ENCODE peak calls at places on chromosomes 13 and 19, in seven cellular contexts. One of them, this sample, is unnamed.

GRCh38 chr19:8575467-8575997 is 1.7 kb downstream of the MYO1F start:
- DNase-seq in astrocyte: peak; percentile 65
- DNase-seq in mesendoderm: peak; percentile 92
- DNase-seq in H9: peak; percentile 69
- DNase-seq in mesenchymal stem cell: no peak
- DNase-seq in SK-N-SH: no peak
- DNase-seq in trophoblast cell: no peak
- DNase-seq in this sample: peak; percentile 80

GRCh38 chr13:35695411-35695810 is 218.9 kb upstream of the MAB21L1 start:
- DNase-seq in astrocyte: no peak
- DNase-seq in mesendoderm: no peak
- DNase-seq in H9: peak; percentile 24
- DNase-seq in mesenchymal stem cell: no peak
- DNase-seq in SK-N-SH: no peak
- DNase-seq in trophoblast cell: no peak
- DNase-seq in this sample: no peak

GRCh38 chr13:40191186-40191980 is 475.1 kb downstream of the FOXO1 start:
- DNase-seq in astrocyte: peak; percentile 61
- DNase-seq in mesendoderm: no peak
- DNase-seq in H9: no peak
- DNase-seq in mesenchymal stem cell: peak; percentile 29
- DNase-seq in SK-N-SH: no peak
- DNase-seq in trophoblast cell: no peak
- DNase-seq in this sample: peak; percentile 15

GRCh38 chr19:12885749-12886706 is 973 bp downstream of the KLF1 start:
- DNase-seq in astrocyte: no peak
- DNase-seq in mesendoderm: peak; percentile 88
- DNase-seq in H9: no peak
- DNase-seq in mesenchymal stem cell: no peak
- DNase-seq in SK-N-SH: peak; percentile 62
- DNase-seq in trophoblast cell: no peak
- DNase-seq in this sample: no peak

GRCh38 chr19:45952691-45953505 is 20.8 kb downstream of the NOVA2 start:
- DNase-seq in astrocyte: peak; percentile 10
- DNase-seq in mesendoderm: peak; percentile 94
- DNase-seq in H9: peak; percentile 96
- DNase-seq in mesenchymal stem cell: peak; percentile 54
- DNase-seq in SK-N-SH: peak; percentile 55
- DNase-seq in trophoblast cell: peak; percentile 43
- DNase-seq in this sample: peak; percentile 51

GRCh38 chr13:74443623-74444022 is 309.4 kb upstream of the KLF12 start:
- DNase-seq in astrocyte: peak; percentile 87
- DNase-seq in mesendoderm: peak; percentile 33
- DNase-seq in H9: no peak
- DNase-seq in mesenchymal stem cell: peak; percentile 24
- DNase-seq in SK-N-SH: no peak
- DNase-seq in trophoblast cell: no peak
- DNase-seq in this sample: peak; percentile 90

GRCh38 chr13:97223711-97224461 is 1.8 kb downstream of the MBNL2 start:
- DNase-seq in astrocyte: peak; percentile 95
- DNase-seq in mesendoderm: peak; percentile 90
- DNase-seq in H9: peak; percentile 41
- DNase-seq in mesenchymal stem cell: peak; percentile 94
- DNase-seq in SK-N-SH: no peak
- DNase-seq in trophoblast cell: peak; percentile 71
- DNase-seq in this sample: peak; percentile 96

GRCh38 chr13:112761701-112762689 is 72.2 kb downstream of the ATP11A start:
- DNase-seq in astrocyte: peak; percentile 76
- DNase-seq in mesendoderm: peak; percentile 27
- DNase-seq in H9: no peak
- DNase-seq in mesenchymal stem cell: peak; percentile 18
- DNase-seq in SK-N-SH: no peak
- DNase-seq in trophoblast cell: peak; percentile 31
- DNase-seq in this sample: peak; percentile 34

GRCh38 chr19:16371540-16371986 is 46.9 kb downstream of the KLF2 start:
- DNase-seq in astrocyte: no peak
- DNase-seq in mesendoderm: no peak
- DNase-seq in H9: no peak
- DNase-seq in mesenchymal stem cell: no peak
- DNase-seq in SK-N-SH: no peak
- DNase-seq in trophoblast cell: no peak
- DNase-seq in this sample: no peak

GRCh38 chr19:4676955-4677731 is 7.0 kb upstream of the MYDGF start:
- DNase-seq in astrocyte: no peak
- DNase-seq in mesendoderm: peak; percentile 94
- DNase-seq in H9: peak; percentile 90
- DNase-seq in mesenchymal stem cell: peak; percentile 40
- DNase-seq in SK-N-SH: peak; percentile 69
- DNase-seq in trophoblast cell: peak; percentile 57
- DNase-seq in this sample: peak; percentile 32

GRCh38 chr13:42594577-42595571 is 20.9 kb downstream of the TNFSF11 start:
- DNase-seq in astrocyte: peak; percentile 10
- DNase-seq in mesendoderm: peak; percentile 71
- DNase-seq in H9: peak; percentile 51
- DNase-seq in mesenchymal stem cell: peak; percentile 91
- DNase-seq in SK-N-SH: peak; percentile 58
- DNase-seq in trophoblast cell: peak; percentile 38
- DNase-seq in this sample: peak; percentile 27

GRCh38 chr19:34733266-34733825 is 697 bp upstream of the ZNF181 start:
- DNase-seq in astrocyte: no peak
- DNase-seq in mesendoderm: peak; percentile 78
- DNase-seq in H9: peak; percentile 72
- DNase-seq in mesenchymal stem cell: no peak
- DNase-seq in SK-N-SH: peak; percentile 61
- DNase-seq in trophoblast cell: peak; percentile 79
- DNase-seq in this sample: no peak

GRCh38 chr13:72805663-72806341 is 23.9 kb downstream of the PIBF1 start:
- DNase-seq in astrocyte: no peak
- DNase-seq in mesendoderm: no peak
- DNase-seq in H9: no peak
- DNase-seq in mesenchymal stem cell: peak; percentile 31
- DNase-seq in SK-N-SH: no peak
- DNase-seq in trophoblast cell: no peak
- DNase-seq in this sample: peak; percentile 3

GRCh38 chr13:48255954-48256353 is 22.9 kb downstream of the ITM2B start:
- DNase-seq in astrocyte: no peak
- DNase-seq in mesendoderm: no peak
- DNase-seq in H9: no peak
- DNase-seq in mesenchymal stem cell: no peak
- DNase-seq in SK-N-SH: no peak
- DNase-seq in trophoblast cell: no peak
- DNase-seq in this sample: peak; percentile 20

GRCh38 chr13:94112227-94112626 is 367.3 kb downstream of the DCT start:
- DNase-seq in astrocyte: peak; percentile 98
- DNase-seq in mesendoderm: peak; percentile 52
- DNase-seq in H9: no peak
- DNase-seq in mesenchymal stem cell: peak; percentile 64
- DNase-seq in SK-N-SH: no peak
- DNase-seq in trophoblast cell: no peak
- DNase-seq in this sample: peak; percentile 98

GRCh38 chr13:67133476-67133875 is 96.7 kb downstream of the PCDH9 start:
- DNase-seq in astrocyte: peak; percentile 18
- DNase-seq in mesendoderm: no peak
- DNase-seq in H9: no peak
- DNase-seq in mesenchymal stem cell: no peak
- DNase-seq in SK-N-SH: no peak
- DNase-seq in trophoblast cell: no peak
- DNase-seq in this sample: no peak

GRCh38 chr13:113490496-113491417 is at the start of gene DCUN1D2:
- DNase-seq in astrocyte: peak; percentile 89
- DNase-seq in mesendoderm: peak; percentile 95
- DNase-seq in H9: peak; percentile 89
- DNase-seq in mesenchymal stem cell: peak; percentile 94
- DNase-seq in SK-N-SH: peak; percentile 99
- DNase-seq in trophoblast cell: peak; percentile 93
- DNase-seq in this sample: peak; percentile 95

GRCh38 chr13:89457977-89458376 is 1786.8 kb downstream of the SLITRK5 start:
- DNase-seq in astrocyte: peak; percentile 87
- DNase-seq in mesendoderm: peak; percentile 28
- DNase-seq in H9: no peak
- DNase-seq in mesenchymal stem cell: peak; percentile 53
- DNase-seq in SK-N-SH: no peak
- DNase-seq in trophoblast cell: peak; percentile 39
- DNase-seq in this sample: peak; percentile 55

GRCh38 chr13:101576452-101576851 is 124.0 kb downstream of the ITGBL1 start:
- DNase-seq in astrocyte: peak; percentile 54
- DNase-seq in mesendoderm: no peak
- DNase-seq in H9: no peak
- DNase-seq in mesenchymal stem cell: peak; percentile 51
- DNase-seq in SK-N-SH: no peak
- DNase-seq in trophoblast cell: no peak
- DNase-seq in this sample: peak; percentile 61

GRCh38 chr13:102693250-102693649 is 1.6 kb downstream of the METTL21C start:
- DNase-seq in astrocyte: no peak
- DNase-seq in mesendoderm: no peak
- DNase-seq in H9: no peak
- DNase-seq in mesenchymal stem cell: no peak
- DNase-seq in SK-N-SH: no peak
- DNase-seq in trophoblast cell: no peak
- DNase-seq in this sample: no peak

GRCh38 chr13:40963927-40964326 is 55.2 kb downstream of the ELF1 start:
- DNase-seq in astrocyte: peak; percentile 39
- DNase-seq in mesendoderm: peak; percentile 13
- DNase-seq in H9: no peak
- DNase-seq in mesenchymal stem cell: peak; percentile 42
- DNase-seq in SK-N-SH: no peak
- DNase-seq in trophoblast cell: peak; percentile 66
- DNase-seq in this sample: peak; percentile 43

DNA sequence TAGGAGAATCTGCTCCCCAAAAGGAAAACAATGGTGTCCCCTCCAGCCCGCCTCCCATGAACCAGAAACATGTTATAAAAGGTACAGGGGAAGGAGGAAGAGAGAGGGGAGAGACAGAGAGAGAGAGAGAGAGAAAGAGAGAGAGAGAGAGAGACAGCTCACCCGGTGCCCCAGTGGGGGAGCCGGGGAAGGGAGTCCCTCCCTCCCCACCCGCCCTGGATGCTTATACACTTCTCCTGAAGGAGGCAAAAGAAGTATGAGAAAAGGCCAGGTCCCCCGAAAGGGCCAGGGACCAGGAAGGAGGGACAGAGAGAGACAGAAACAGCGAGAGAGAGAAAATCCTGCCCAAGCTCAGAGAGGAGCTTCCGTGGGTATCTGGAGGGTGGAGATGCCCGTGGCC is 30.1 kb upstream of the ASF1B start:
- DNase-seq in astrocyte: no peak
- DNase-seq in mesendoderm: no peak
- DNase-seq in H9: no peak
- DNase-seq in mesenchymal stem cell: no peak
- DNase-seq in SK-N-SH: no peak
- DNase-seq in trophoblast cell: no peak
- DNase-seq in this sample: no peak
- H3K4me2 ChIP-seq in astrocyte: no peak overlapping the region
- H3K4me2 ChIP-seq in mesendoderm: no peak overlapping the region
- H3K4me2 ChIP-seq in H9: no peak overlapping the region
- H3K4me2 ChIP-seq in mesenchymal stem cell: no peak overlapping the region
- H3K4me2 ChIP-seq in SK-N-SH: no peak overlapping the region
- H3K4me2 ChIP-seq in trophoblast cell: no peak overlapping the region
- H3K4me2 ChIP-seq in this sample: no peak overlapping the region

DNA sequence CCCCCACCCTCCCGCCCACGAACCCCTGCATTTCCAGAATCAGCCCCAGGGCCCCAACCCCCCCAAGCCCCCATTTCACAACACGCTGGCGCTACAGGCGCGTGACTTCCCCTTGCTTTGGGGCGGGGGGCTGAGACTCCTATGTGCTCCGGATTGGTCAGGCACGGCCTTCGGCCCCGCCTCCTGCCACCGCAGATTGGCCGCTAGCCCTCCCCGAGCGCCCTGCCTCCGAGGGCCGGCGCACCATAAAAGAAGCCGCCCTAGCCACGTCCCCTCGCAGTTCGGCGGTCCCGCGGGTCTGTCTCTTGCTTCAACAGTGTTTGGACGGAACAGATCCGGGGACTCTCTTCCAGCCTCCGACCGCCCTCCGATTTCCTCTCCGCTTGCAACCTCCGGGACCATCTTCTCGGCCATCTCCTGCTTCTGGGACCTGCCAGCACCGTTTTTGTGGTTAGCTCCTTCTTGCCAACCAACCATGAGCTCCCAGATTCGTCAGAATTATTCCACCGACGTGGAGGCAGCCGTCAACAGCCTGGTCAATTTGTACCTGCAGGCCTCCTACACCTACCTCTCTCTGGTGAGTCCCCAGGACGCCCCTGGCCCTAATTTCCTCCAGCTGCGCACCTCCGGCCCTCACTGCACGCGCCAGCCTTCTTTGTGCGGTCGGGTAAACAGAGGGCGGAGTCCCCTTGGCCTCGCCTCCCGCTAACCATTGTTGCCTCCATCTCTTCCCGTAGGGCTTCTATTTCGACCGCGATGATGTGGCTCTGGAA is at the start of gene FTL:
- DNase-seq in astrocyte: peak; percentile 83
- DNase-seq in mesendoderm: peak; percentile 97
- DNase-seq in H9: peak; percentile 97
- DNase-seq in mesenchymal stem cell: peak; percentile 97
- DNase-seq in SK-N-SH: peak; percentile 99
- DNase-seq in trophoblast cell: peak; percentile 92
- DNase-seq in this sample: peak; percentile 92
- H3K4me1 ChIP-seq in astrocyte: peaks cover 40% of the 10 kb centered on the region
- H3K4me1 ChIP-seq in mesendoderm: peaks cover 16% of the 10 kb centered on the region
- H3K4me1 ChIP-seq in H9: no peaks in the 10 kb centered on the region
- H3K4me1 ChIP-seq in mesenchymal stem cell: peaks cover 46% of the 10 kb centered on the region
- H3K4me1 ChIP-seq in SK-N-SH: peaks cover 17% of the 10 kb centered on the region
- H3K4me1 ChIP-seq in trophoblast cell: peaks cover 29% of the 10 kb centered on the region
- H3K4me1 ChIP-seq in this sample: peaks cover 19% of the 10 kb centered on the region

GRCh38 chr19:52786078-52786463 is 520 bp downstream of the ZNF600 start:
- DNase-seq in astrocyte: no peak
- DNase-seq in mesendoderm: no peak
- DNase-seq in H9: no peak
- DNase-seq in mesenchymal stem cell: no peak
- DNase-seq in SK-N-SH: peak; percentile 41
- DNase-seq in trophoblast cell: no peak
- DNase-seq in this sample: no peak
- H3K4me2 ChIP-seq in astrocyte: peak overlapping the region; percentile 91
- H3K4me2 ChIP-seq in mesendoderm: peak overlapping the region; percentile 85
- H3K4me2 ChIP-seq in H9: peak overlapping the region; percentile 84
- H3K4me2 ChIP-seq in mesenchymal stem cell: peak overlapping the region; percentile 91
- H3K4me2 ChIP-seq in SK-N-SH: peak overlapping the region; percentile 88
- H3K4me2 ChIP-seq in trophoblast cell: peak overlapping the region; percentile 72
- H3K4me2 ChIP-seq in this sample: peak overlapping the region; percentile 73

DNA sequence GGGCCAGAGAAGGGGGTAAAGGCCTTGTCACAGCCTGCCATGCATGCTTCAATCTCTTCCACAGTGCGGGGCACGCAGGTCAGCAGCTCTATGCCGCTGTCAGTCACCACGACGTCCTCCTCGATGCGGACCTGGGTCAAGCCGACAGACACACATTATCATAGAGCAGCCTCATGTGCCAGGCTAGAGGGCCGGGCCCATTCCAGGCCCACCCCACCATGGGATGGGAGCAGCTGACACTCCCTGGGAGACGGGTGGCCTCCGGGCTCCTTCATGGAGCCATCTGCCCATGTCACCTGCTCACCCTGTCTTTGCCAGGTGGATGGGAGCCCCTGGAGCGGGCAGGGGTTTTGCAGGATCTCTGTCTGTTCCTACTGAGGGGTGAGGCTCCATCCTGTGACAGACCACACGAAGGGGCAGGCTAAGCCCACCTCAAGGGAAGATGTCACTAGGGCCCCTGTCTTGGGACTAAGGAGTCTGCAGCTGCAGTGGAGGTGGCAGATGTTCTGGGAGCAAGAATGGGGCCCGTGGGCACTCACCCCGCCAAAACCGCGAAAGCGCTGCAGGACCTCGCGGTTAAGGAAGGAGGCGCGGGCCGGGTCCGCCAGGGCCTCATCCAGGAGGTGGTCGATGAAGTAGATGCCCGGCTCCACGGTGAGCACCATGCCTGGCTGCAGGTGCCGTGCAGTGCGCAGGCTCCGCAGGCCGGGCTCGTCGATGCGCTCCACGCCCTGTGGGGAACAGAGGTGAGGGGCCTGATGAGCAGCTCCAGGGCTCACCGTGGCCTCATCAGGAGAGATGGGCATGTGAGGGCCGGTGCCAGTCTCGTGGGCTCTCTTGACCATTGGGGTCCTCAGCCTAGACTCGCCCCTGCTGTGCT is 14.1 kb downstream of the CEBPG start:
- DNase-seq in astrocyte: no peak
- DNase-seq in mesendoderm: no peak
- DNase-seq in H9: no peak
- DNase-seq in mesenchymal stem cell: no peak
- DNase-seq in SK-N-SH: no peak
- DNase-seq in trophoblast cell: no peak
- DNase-seq in this sample: no peak
- H3K4me1 ChIP-seq in astrocyte: peaks cover 2% of the 10 kb centered on the region
- H3K4me1 ChIP-seq in mesendoderm: no peaks in the 10 kb centered on the region
- H3K4me1 ChIP-seq in H9: no peaks in the 10 kb centered on the region
- H3K4me1 ChIP-seq in mesenchymal stem cell: peaks cover 32% of the 10 kb centered on the region
- H3K4me1 ChIP-seq in SK-N-SH: no peaks in the 10 kb centered on the region
- H3K4me1 ChIP-seq in trophoblast cell: peaks cover 3% of the 10 kb centered on the region
- H3K4me1 ChIP-seq in this sample: peaks cover 2% of the 10 kb centered on the region